ENCODE peak calls at places on chromosome 6, in four cellular contexts. L, B, A and S are unnamed samples. For H3K4me1, the result is how much of the 10 kb centered on the place peaks cover.

GRCh38 chr6:44268095-44268628 is 2.1 kb upstream of the TMEM151B start:
- DNase-seq in A (peak), B (peak), L (peak), S (peak)

GRCh38 chr6:113742342-113742741 is 114.8 kb upstream of the MARCKS start:
- DNase-seq in B (no peak), A (no peak), L (no peak), S (no peak)

GRCh38 chr6:36724514-36725385 is 27.1 kb downstream of the RAB44 start:
- DNase-seq in B (peak), L (peak), A (peak), S (peak)

GRCh38 chr6:154536255-154536654 is 25.8 kb upstream of the CNKSR3 start:
- DNase-seq in B (no peak), L (no peak), A (no peak), S (no peak)

GRCh38 chr6:137795510-137795909 is 71.5 kb upstream of the TNFAIP3 start:
- DNase-seq in L (no peak), B (no peak), A (no peak), S (no peak)

GRCh38 chr6:106451419-106451818 is 90.9 kb downstream of the CRYBG1 start:
- DNase-seq in A (no peak), L (no peak), B (no peak), S (no peak)

GRCh38 chr6:75932067-75932466 is 140.4 kb downstream of the IMPG1 start:
- DNase-seq in L (no peak), B (peak), A (no peak), S (peak)

GRCh38 chr6:149314325-149314724 is 3.2 kb upstream of the TAB2 start:
- DNase-seq in L (no peak), A (no peak), B (no peak), S (no peak)

GRCh38 chr6:170018422-170019258 is 267.2 kb downstream of the ERMARD start:
- DNase-seq in B (no peak), A (no peak), L (no peak), S (no peak)

GRCh38 chr6:41706876-41707564 is 28.4 kb downstream of the TFEB start:
- DNase-seq in B (no peak), A (no peak), L (no peak), S (no peak)

GRCh38 chr6:115675443-115675842 is 385.2 kb downstream of the FRK start:
- DNase-seq in B (no peak), L (no peak), A (no peak), S (no peak)

GRCh38 chr6:12474167-12475140 is 184.3 kb downstream of the EDN1 start:
- DNase-seq in L (no peak), B (no peak), A (no peak), S (no peak)

GRCh38 chr6:150152891-150153876 is 10.3 kb downstream of the PPP1R14C start:
- DNase-seq in L (no peak), B (no peak), A (no peak), S (no peak)

GRCh38 chr6:154169193-154169847 is 130.3 kb downstream of the OPRM1 start:
- DNase-seq in B (no peak), L (no peak), A (no peak), S (no peak)

GRCh38 chr6:160139420-160139851 is 17.8 kb downstream of the SLC22A1 start:
- DNase-seq in L (no peak), A (no peak), B (no peak), S (no peak)

GRCh38 chr6:16602035-16602434 is 159.2 kb downstream of the ATXN1 start:
- DNase-seq in L (no peak), B (no peak), A (no peak), S (no peak)

GRCh38 chr6:12343440-12344162 is 53.4 kb downstream of the EDN1 start:
- DNase-seq in L (no peak), B (no peak), A (peak), S (peak)

GRCh38 chr6:155117266-155117665 is 122.2 kb downstream of the TIAM2 start:
- DNase-seq in L (no peak), B (no peak), A (no peak), S (no peak)

GRCh38 chr6:46465294-46466165 is 25.7 kb downstream of the RCAN2 start:
- DNase-seq in L (no peak), A (no peak), B (no peak), S (no peak)

GRCh38 chr6:158911746-158912158 is 88.2 kb downstream of the RSPH3 start:
- DNase-seq in A (no peak), L (no peak), B (no peak), S (peak)

GRCh38 chr6:1535295-1535694 is 74.4 kb upstream of the FOXC1 start:
- DNase-seq in A (no peak), B (no peak), L (no peak), S (no peak)

GRCh38 chr6:7051780-7052440 is 55.9 kb upstream of the RREB1 start:
- DNase-seq in B (peak), A (peak), L (peak), S (peak)

GRCh38 chr6:149323925-149324324 is 6.4 kb downstream of the TAB2 start:
- DNase-seq in B (no peak), A (no peak), L (no peak), S (no peak)

GRCh38 chr6:33320315-33321181 is 3.0 kb upstream of the ZBTB22 start:
- DNase-seq in B (no peak), L (peak), A (peak), S (peak)

GRCh38 chr6:135985471-135985870 is 134.0 kb downstream of the PDE7B start:
- DNase-seq in A (no peak), B (no peak), L (no peak), S (no peak)

GRCh38 chr6:15551798-15552197 is 111.0 kb downstream of the DTNBP1 start:
- DNase-seq in L (peak), B (peak), A (no peak), S (no peak)

GRCh38 chr6:144217264-144217663 is 66.9 kb downstream of the STX11 start:
- DNase-seq in L (no peak), A (no peak), B (no peak), S (no peak)

GRCh38 chr6:81808834-81809598 is 56.5 kb upstream of the TENT5A start:
- DNase-seq in B (no peak), A (no peak), L (no peak), S (no peak)

GRCh38 chr6:42963855-42964605 is 3.5 kb downstream of the GNMT start:
- DNase-seq in A (peak), L (peak), B (peak), S (no peak)

GRCh38 chr6:136587527-136587926 is 37.3 kb upstream of the MAP7 start:
- DNase-seq in L (no peak), A (no peak), B (no peak), S (no peak)

GRCh38 chr6:13268914-13269532 is 59.3 kb downstream of the TBC1D7 start:
- DNase-seq in B (no peak), L (no peak), A (no peak), S (no peak)

GRCh38 chr6:139765825-139766285 is 391.4 kb upstream of the CITED2 start:
- DNase-seq in L (no peak), A (no peak), B (no peak), S (no peak)

GRCh38 chr6:108850669-108851467 is 2.6 kb downstream of the ARMC2 start:
- DNase-seq in A (no peak), B (no peak), L (peak), S (no peak)

GRCh38 chr6:108846628-108847027 is 1.6 kb upstream of the ARMC2 start:
- DNase-seq in B (no peak), A (no peak), L (no peak), S (no peak)

GRCh38 chr6:108844632-108845031 is 3.6 kb upstream of the ARMC2 start:
- DNase-seq in B (no peak), L (no peak), A (no peak), S (no peak)

GRCh38 chr6:108847738-108848115 is 495 bp upstream of the ARMC2 start:
- DNase-seq in B (no peak), A (no peak), L (no peak), S (no peak)

DNA sequence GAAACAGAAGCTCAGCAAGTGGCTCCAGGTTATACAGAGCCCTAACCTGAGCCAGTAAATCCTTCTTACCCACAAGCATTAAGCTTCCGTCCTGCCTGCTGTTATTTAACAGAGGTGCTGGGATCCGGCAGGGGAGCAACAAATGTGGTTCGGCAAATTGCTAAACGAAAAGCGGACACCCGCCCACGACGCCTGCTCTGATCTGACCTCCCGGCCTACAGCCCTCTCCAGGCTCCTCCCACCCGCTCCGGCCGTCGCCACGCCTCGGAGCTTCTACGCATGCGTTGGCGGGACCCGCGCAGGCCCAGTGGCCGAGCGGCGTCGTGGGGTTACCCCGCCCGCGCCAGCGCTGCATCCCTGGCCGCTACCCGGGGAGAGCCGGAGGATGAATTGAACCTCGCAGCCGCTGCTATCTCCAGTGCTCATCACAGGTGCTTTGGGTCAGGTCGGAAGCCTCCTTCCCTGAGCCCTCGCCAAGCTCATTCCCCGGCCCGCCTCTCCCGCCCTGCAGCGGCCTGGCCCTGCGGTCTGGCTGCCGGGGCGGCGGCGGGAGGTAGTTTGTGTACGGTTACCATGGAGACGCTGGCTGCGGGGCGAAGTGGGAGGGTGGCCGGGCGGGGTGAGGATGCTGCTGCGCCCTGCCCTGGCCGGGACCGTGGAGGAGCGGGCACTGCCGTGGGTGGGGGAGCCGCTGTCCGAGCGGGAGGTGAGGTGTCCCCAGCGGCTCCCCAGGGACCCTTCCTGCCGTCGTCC is at the start of gene ARMC2:
- DNase-seq in L (peak), B (peak), A (peak), S (peak)
- TF ChIP-seq POLR2AphosphoS5 in L (peak), B (peak), A (peak), S (peak)

DNA sequence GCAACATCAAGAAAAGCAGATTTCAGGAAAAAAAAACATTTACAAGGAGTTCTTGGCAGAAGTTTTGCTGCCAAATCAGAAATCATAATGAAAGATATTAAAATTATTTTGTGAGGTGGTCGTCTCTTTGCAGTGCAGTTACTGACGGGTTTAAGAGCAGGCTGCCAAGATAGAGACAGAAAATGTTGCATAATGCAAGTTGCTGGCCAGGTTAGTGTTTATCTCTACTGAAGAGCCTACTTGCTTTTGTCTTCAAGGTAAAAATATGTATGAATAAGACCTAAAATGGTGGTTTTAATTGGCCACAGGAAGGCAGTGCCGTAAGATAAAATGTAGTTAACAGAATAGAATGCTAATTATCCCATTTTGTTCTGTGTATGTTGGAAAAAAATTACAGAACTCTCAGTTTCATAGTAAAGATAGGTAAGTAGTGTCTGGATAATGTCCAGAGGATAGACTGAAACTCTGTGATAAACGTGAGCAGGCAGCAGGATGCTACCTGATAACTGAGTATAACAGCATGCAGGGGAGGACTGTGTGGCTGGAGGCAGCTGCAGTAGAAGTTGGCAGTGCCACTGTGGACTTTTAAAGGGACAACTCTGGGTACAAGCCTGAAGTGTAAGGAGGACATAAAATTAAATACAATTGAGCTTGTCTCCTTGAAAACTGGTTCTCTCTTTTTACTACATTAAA is 13.9 kb downstream of the FOXO3 start:
- DNase-seq in B (peak), A (no peak), L (no peak), S (no peak)
- H3K4me1 ChIP-seq in B (under half), A (under half), L (under half), S (half or more)

GRCh38 chr6:111687652-111688051 is 82.0 kb upstream of the TRAF3IP2 start:
- DNase-seq in L (no peak), B (no peak), A (peak), S (no peak)

GRCh38 chr6:111689419-111689818 is 83.7 kb upstream of the TRAF3IP2 start:
- DNase-seq in L (no peak), B (no peak), A (no peak), S (no peak)

GRCh38 chr6:111689946-111690345 is 84.3 kb upstream of the TRAF3IP2 start:
- DNase-seq in L (no peak), B (no peak), A (no peak), S (no peak)

GRCh38 chr6:111692327-111693164 is 86.9 kb upstream of the TRAF3IP2 start:
- DNase-seq in B (peak), A (peak), L (no peak), S (peak)

GRCh38 chr6:111691345-111692225 is 85.9 kb upstream of the TRAF3IP2 start:
- DNase-seq in B (peak), L (no peak), A (peak), S (no peak)
- TF ChIP-seq POLR2AphosphoS5 in B (no peak), L (no peak), A (peak), S (peak)

GRCh38 chr6:128494440-128494839 is 26.0 kb downstream of the PTPRK start:
- DNase-seq in L (no peak), A (no peak), B (no peak), S (no peak)
- H3K4me1 ChIP-seq in L (under half), A (under half), B (under half), S (half or more)

GRCh38 chr6:31356946-31357466 is at the start of gene HLA-B:
- DNase-seq in B (peak), A (peak), L (peak), S (peak)
- TF ChIP-seq POLR2AphosphoS5 in B (no peak), A (no peak), L (no peak), S (no peak)

DNA sequence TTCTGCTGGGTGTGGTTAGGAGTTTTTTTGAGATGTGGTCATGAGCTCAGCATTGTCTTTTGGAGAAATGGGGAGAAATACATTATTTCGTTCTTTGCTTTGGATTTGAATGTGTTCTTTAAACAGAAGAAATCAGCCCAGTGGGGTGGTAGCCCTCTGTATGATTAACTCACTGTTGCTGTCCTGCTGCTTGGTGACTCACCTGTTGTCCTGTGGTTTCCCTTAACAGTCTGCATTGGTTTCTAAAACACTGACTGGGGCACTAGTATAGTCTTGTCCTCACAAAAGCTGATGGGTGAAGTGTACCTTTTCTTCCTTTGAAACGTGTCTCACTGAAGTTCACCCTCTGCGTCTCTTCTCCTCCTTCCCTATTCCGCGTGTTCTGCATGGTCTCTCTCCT is 66.7 kb downstream of the AFDN start:
- DNase-seq in A (no peak), B (no peak), L (no peak), S (no peak)
- H3K4me1 ChIP-seq in A (under half), B (under half), L (under half), S (under half)

DNA sequence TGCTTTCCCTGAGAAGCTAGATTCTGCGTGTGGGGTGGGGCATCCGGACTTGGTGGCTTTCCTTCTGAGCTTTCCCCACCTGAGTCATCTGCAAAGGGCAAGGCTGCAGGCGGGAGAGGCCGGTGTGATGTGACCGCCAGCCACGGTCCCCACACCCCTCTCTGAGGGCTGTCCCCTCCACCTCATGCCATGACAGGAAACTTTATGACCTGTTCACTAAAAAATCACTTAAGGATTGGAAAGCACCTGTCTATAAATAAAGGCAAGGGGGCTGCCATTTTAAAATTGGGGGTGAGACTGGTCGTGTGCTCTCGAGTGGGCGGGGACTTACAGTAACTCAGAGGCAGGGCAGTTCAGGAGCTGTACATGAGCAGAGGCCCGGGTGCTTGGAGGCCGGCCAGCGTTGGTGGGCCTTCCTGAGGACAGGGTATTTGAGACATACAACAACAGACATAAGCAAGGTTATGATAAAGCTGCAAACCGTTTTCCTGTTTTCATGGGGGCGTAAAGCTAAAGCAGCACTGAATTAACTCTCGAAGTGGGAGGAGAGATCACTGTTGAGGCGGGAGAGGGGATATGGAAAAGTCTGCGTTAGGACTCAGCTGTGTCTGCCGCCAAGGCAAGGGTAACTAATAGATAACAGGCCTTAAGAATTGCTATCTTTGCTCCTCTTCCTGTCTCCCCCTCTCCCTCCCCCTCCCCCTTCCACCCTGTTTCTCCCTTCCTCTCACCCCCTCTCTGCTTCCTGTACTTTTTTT is 16.1 kb upstream of the SERPINB1 start:
- DNase-seq in A (peak), L (peak), B (peak), S (no peak)
- TF ChIP-seq POLR2AphosphoS5 in A (no peak), L (peak), B (no peak), S (no peak)

DNA sequence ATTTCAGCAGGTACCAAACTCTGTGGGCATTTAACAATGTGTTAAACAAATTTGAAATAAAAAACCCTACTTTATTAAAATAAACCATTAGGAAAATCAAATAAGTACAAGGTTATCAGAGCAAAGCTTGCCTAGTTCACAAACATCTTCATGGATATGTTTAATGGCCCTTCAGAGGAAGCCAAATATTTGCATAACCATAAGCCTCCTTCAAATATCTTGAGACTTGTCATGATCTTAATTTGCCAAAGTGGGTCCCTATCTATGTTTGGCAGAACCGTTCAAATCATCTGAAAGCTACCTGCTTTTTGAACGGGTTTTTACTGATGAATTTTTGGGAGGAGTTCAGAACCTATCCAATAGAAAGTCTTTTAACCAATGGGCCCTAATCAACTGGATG is 176.3 kb downstream of the BACH2 start:
- DNase-seq in L (no peak), A (no peak), B (no peak), S (no peak)
- H3K4me1 ChIP-seq in L (under half), A (under half), B (under half), S (under half)